ENCODE peak calls at places on chromosomes 5 and 9, in four cellular contexts. J, Y, P and Q are unnamed samples.

GRCh38 chr5:11239261-11239660 is 478.2 kb upstream of the DAP start:
- DNase-seq in P (no peak), Y (no peak), J (no peak), Q (no peak)

GRCh38 chr5:13990896-13991295 is 46.4 kb upstream of the DNAH5 start:
- DNase-seq in P (no peak), J (no peak), Y (no peak), Q (no peak)

GRCh38 chr9:101356619-101357018 is 28.2 kb downstream of the BAAT start:
- DNase-seq in J (no peak), P (no peak), Y (no peak), Q (no peak)

GRCh38 chr9:123399803-123400378 is 43.9 kb downstream of the CRB2 start:
- DNase-seq in J (no peak), Y (no peak), P (no peak), Q (peak; percentile 73)

GRCh38 chr5:144205141-144205551 is 34.5 kb downstream of the KCTD16 start:
- DNase-seq in J (no peak), P (no peak), Y (no peak), Q (peak; percentile 9)

GRCh38 chr5:10689391-10690081 is 71.5 kb downstream of the DAP start:
- DNase-seq in Y (no peak), P (no peak), J (no peak), Q (peak; percentile 31)

GRCh38 chr9:107807183-107807582 is 317.6 kb upstream of the KLF4 start:
- DNase-seq in Y (no peak), P (no peak), J (no peak), Q (no peak)

GRCh38 chr5:110288766-110289165 is 437.7 kb downstream of the TMEM232 start:
- DNase-seq in P (no peak), J (no peak), Y (no peak), Q (no peak)

GRCh38 chr5:137705106-137705505 is 30.8 kb downstream of the KLHL3 start:
- DNase-seq in P (no peak), J (no peak), Y (no peak), Q (no peak)

GRCh38 chr5:137300411-137301240 is 198.5 kb downstream of the SPOCK1 start:
- DNase-seq in J (no peak), Y (no peak), P (no peak), Q (no peak)

GRCh38 chr9:98784855-98785254 is 11.5 kb downstream of the ANKS6 start:
- DNase-seq in J (no peak), Y (no peak), P (no peak), Q (no peak)

GRCh38 chr9:105708405-105708804 is 14.1 kb downstream of the TMEM38B start:
- DNase-seq in P (no peak), Y (no peak), J (no peak), Q (no peak)

GRCh38 chr5:149434162-149435014 is 55.3 kb upstream of the IL17B start:
- DNase-seq in J (no peak), Y (no peak), P (peak; percentile 62), Q (peak; percentile 79)

GRCh38 chr5:27821681-27822080 is 783.3 kb upstream of the CDH9 start:
- DNase-seq in J (no peak), Y (no peak), P (no peak), Q (no peak)

GRCh38 chr5:123033157-123033671 is 3.3 kb downstream of the PPIC start:
- DNase-seq in Y (peak; percentile 5), J (no peak), P (no peak), Q (no peak)

GRCh38 chr5:75373862-75374261 is 36.8 kb downstream of the HMGCR start:
- DNase-seq in J (no peak), P (no peak), Y (peak; percentile 39), Q (no peak)

GRCh38 chr9:94805585-94805984 is 79.1 kb downstream of the AOPEP start:
- DNase-seq in Y (no peak), P (no peak), J (peak; percentile 31), Q (no peak)

GRCh38 chr9:123753011-123753410 is 176.9 kb downstream of the DENND1A start:
- DNase-seq in J (no peak), P (no peak), Y (no peak), Q (no peak)

GRCh38 chr5:97162045-97162444 is 19.6 kb upstream of the LIX1 start:
- DNase-seq in P (no peak), Y (peak; percentile 65), J (peak; percentile 44), Q (peak; percentile 52)

GRCh38 chr5:96067902-96068614 is 106.4 kb upstream of the ELL2 start:
- DNase-seq in Y (no peak), J (no peak), P (no peak), Q (no peak)

GRCh38 chr5:102747386-102748166 is 7.5 kb upstream of the PAM start:
- DNase-seq in J (no peak), P (no peak), Y (no peak), Q (no peak)

GRCh38 chr5:43305948-43306563 is 7.2 kb downstream of the HMGCS1 start:
- DNase-seq in P (no peak), J (peak; percentile 30), Y (peak; percentile 70), Q (peak; percentile 25)

GRCh38 chr5:31638748-31639418 is at the start of gene PDZD2:
- DNase-seq in J (peak; percentile 17), Y (peak; percentile 23), P (peak; percentile 39), Q (peak; percentile 79)

GRCh38 chr9:27703591-27703990 is 130.3 kb upstream of the C9orf72 start:
- DNase-seq in P (no peak), Y (no peak), J (no peak), Q (no peak)

GRCh38 chr9:27701664-27702063 is 128.4 kb upstream of the C9orf72 start:
- DNase-seq in Y (no peak), P (no peak), J (no peak), Q (no peak)

DNA sequence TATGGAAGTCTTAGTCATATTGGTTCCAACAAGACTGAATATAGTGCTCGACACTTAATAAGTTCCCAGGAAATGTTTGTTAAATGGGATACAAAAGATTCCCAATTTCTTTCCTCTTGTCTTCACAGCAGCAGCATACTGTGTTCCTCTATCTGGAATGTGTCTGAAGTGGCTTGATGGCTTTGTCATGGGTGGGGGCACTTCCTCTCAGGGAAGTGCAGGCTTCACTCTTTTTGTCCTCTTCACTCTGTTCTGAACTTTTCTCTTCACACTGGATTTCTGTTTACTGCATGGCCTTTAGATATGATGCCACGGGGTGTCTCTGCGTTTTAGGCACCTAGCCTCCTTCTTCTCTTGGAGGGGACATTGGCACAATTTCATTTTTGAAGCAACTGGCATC is 127.7 kb upstream of the C9orf72 start:
- DNase-seq in J (no peak), Y (no peak), P (no peak), Q (no peak)
- TF ChIP-seq SP1 in J (no peak), Y (no peak), P (no peak), Q (no peak)

DNA sequence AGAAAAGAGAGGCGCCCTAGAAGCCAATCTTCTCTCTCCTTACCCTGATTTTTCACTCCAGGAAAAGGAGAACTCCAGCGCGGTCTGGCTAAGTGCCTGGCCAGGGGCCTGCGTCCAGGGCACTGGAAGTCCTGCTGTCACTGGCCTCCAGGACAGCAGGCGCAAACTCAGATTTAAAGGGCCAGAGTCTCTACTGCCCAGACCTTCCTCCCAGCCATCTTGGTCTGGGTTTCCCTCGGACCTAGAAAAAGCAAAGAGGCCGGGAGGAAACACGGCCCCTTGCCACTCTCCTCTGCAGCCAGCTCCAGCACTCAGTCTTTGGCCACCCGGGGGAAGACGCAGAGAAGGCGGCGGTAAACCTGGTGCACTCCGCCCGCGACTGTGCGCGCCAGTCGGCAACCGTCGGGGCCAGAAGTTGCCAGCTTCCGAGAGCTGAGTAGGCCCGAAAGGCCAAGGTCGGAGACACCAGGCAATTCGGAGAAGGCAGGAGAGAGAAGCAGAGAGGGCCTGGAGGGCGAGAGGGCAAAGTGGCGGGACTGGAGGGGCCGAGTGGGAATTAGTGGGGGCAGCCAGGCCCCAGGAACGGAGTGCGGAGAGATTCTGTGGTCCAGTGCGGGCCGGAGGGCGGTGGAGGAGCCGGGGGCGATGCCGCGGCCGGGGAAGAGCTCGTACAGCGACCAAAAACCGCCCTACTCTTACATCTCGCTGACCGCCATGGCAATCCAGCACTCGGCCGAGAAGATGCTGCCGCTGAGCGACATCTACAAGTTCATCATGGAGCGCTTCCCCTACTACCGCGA is at the start of gene FOXB2:
- DNase-seq in Y (no peak), J (no peak), P (no peak), Q (peak; percentile 25)
- TF ChIP-seq SUZ12 in Y (no peak), J (no peak), P (peak; percentile 100), Q (no peak)

GRCh38 chr9:11931109-11931508 is 762.1 kb upstream of the TYRP1 start:
- DNase-seq in P (no peak), J (no peak), Y (no peak), Q (no peak)
- TF ChIP-seq SP1 in P (no peak), J (no peak), Y (no peak), Q (no peak)

GRCh38 chr9:4277531-4277991 is 22.3 kb downstream of the GLIS3 start:
- DNase-seq in Y (no peak), P (no peak), J (no peak), Q (no peak)
- TF ChIP-seq SUZ12 in Y (no peak), P (no peak), J (no peak), Q (no peak)

DNA sequence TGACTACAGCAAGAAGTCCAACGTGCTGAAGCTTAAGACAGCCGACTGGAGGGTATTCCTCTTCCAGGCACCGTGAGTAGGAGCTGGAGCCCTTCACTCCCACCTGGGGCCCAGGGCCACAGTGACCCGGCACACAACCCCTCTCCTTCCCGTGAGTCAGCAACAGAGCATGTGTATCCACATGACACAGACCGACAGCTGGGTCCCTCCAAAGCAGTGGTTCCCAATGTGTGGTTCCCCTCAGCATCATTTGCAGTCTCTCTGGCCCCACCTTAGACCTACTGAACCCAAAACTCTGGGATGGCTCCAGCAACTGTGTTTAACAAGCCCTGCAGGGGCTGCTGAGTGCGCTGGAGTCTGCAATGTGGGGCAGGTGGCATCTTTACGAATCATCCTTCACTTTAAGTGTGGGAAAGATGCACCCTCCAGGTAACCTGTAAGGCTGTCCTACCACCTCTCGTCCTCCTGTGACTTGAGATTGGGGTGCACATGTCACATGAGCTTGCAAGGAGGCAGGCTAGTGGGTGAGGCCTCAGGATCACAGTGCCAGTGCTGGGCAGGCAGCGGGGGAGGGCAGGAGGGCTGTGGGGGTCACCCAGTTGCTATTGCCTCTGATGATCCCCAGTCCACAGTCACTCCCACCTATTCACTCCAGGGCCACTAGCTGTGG is 42.2 kb downstream of the PSD2 start:
- DNase-seq in Y (no peak), J (no peak), P (no peak), Q (no peak)
- TF ChIP-seq SP1 in Y (no peak), J (no peak), P (no peak), Q (no peak)

GRCh38 chr5:54263447-54263846 is 46.9 kb downstream of the ARL15 start:
- DNase-seq in Y (no peak), J (no peak), P (no peak), Q (no peak)
- TF ChIP-seq SUZ12 in Y (no peak), J (no peak), P (no peak), Q (no peak)